ENCODE peak calls at places on chromosomes 11 and 22, in four cellular contexts. J is stimulated activated effector memory CD8-positive, alpha-beta T cell treated with anti-CD3 and anti-CD28 coated beads, Interleukin-12 subunit alpha, Interleukin-12 subunit beta, amount 100 ng/mL, for 72 hours; W is nucleus accumbens; D is RCC 7860. R is an unnamed sample.

GRCh38 chr11:14249121-14249963 is 109.6 kb downstream of the RRAS2 start:
- DNase-seq in W (peak), J (peak), D (peak), R (peak)

GRCh38 chr22:37489994-37490393 is 3.8 kb upstream of the MFNG start:
- DNase-seq in W (no peak), J (no peak), D (no peak), R (no peak)

GRCh38 chr11:2783536-2784082 is 83.8 kb upstream of the KCNQ1OT1 start:
- DNase-seq in D (no peak), W (no peak), J (no peak), R (no peak)

GRCh38 chr22:47805394-47805935 is 1043.0 kb downstream of the TBC1D22A start:
- DNase-seq in J (no peak), D (no peak), W (no peak), R (no peak)

GRCh38 chr11:25163421-25163820 is 666.6 kb downstream of the LUZP2 start:
- DNase-seq in J (no peak), W (no peak), D (no peak), R (no peak)

GRCh38 chr11:93487032-93487483 is 56.1 kb downstream of the SMCO4 start:
- DNase-seq in W (no peak), D (no peak), J (no peak), R (no peak)

GRCh38 chr11:729492-730074 is 17.7 kb upstream of the TALDO1 start:
- DNase-seq in J (no peak), D (no peak), W (no peak), R (no peak)

GRCh38 chr22:44098021-44098739 is 74.1 kb downstream of the PARVB start:
- DNase-seq in W (no peak), J (no peak), D (no peak), R (no peak)

R was measured in kidney epithelial cell.